ENCODE peak calls at places on chromosome 6, in four cellular contexts. D is HepG2, B is endothelial cell of umbilical vein, U is K562. I is an unnamed sample.

GRCh38 chr6:64010010-64010409 is 374.4 kb downstream of the PHF3 start:
- DNase-seq in B (no peak), D (no peak), U (no peak), I (no peak)

GRCh38 chr6:73027691-73028090 is 197.6 kb downstream of the KHDC1L start:
- DNase-seq in D (no peak), U (no peak), B (no peak), I (no peak)

GRCh38 chr6:15308445-15309213 is 62.8 kb downstream of the JARID2 start:
- DNase-seq in U (no peak), B (peak), D (no peak), I (no peak)

GRCh38 chr6:144377586-144377985 is 92.5 kb downstream of the UTRN start:
- DNase-seq in D (no peak), B (peak), U (no peak), I (no peak)

GRCh38 chr6:144912474-144912873 is 627.3 kb downstream of the UTRN start:
- DNase-seq in D (no peak), U (no peak), B (peak), I (no peak)

GRCh38 chr6:11354019-11354418 is 121.6 kb upstream of the NEDD9 start:
- DNase-seq in U (no peak), D (no peak), B (peak), I (no peak)

GRCh38 chr6:123489589-123489988 is 147.2 kb downstream of the TRDN start:
- DNase-seq in D (no peak), U (no peak), B (no peak), I (no peak)

GRCh38 chr6:52929321-52930164 is 20.0 kb upstream of the GSTA3 start:
- DNase-seq in D (peak), U (no peak), B (peak), I (peak)

GRCh38 chr6:34248727-34249468 is at the start of gene SMIM29:
- DNase-seq in U (peak), B (peak), D (peak), I (peak)

GRCh38 chr6:101116337-101116736 is 235.2 kb upstream of the ASCC3 start:
- DNase-seq in D (no peak), B (no peak), U (no peak), I (no peak)

GRCh38 chr6:27448456-27448855 is 24.4 kb downstream of the ZNF184 start:
- DNase-seq in D (no peak), B (no peak), U (no peak), I (no peak)

GRCh38 chr6:28725274-28725809 is 198.4 kb downstream of the TRIM27 start:
- DNase-seq in U (no peak), D (no peak), B (no peak), I (no peak)

GRCh38 chr6:121835662-121836061 is 400.2 kb downstream of the GJA1 start:
- DNase-seq in D (no peak), U (no peak), B (no peak), I (no peak)

GRCh38 chr6:165599596-165600487 is 63.2 kb downstream of the PDE10A start:
- DNase-seq in U (no peak), D (no peak), B (no peak), I (no peak)

GRCh38 chr6:63571382-63571882 is 848 bp upstream of the LOC128125822 start:
- DNase-seq in B (no peak), U (no peak), D (no peak), I (no peak)

GRCh38 chr6:6105472-6106036 is 98.8 kb upstream of the NRN1 start:
- DNase-seq in D (no peak), U (no peak), B (no peak), I (peak)

GRCh38 chr6:119090256-119090655 is 11.8 kb upstream of the FAM184A start:
- DNase-seq in U (no peak), B (no peak), D (no peak), I (no peak)

GRCh38 chr6:31203345-31203979 is 33.0 kb upstream of the POU5F1 start:
- DNase-seq in D (peak), B (no peak), U (no peak), I (peak)

GRCh38 chr6:102717737-102718427 is 1324.4 kb downstream of the GRIK2 start:
- DNase-seq in B (no peak), D (no peak), U (no peak), I (no peak)

GRCh38 chr6:42066156-42066555 is 15.8 kb downstream of the TAF8 start:
- DNase-seq in U (no peak), B (no peak), D (no peak), I (no peak)

GRCh38 chr6:140009286-140009685 is 634.8 kb upstream of the CITED2 start:
- DNase-seq in B (no peak), U (no peak), D (no peak), I (no peak)

GRCh38 chr6:163790296-163790840 is 375.9 kb downstream of the QKI start:
- DNase-seq in D (no peak), B (no peak), U (no peak), I (no peak)

GRCh38 chr6:101114703-101115102 is 233.6 kb upstream of the ASCC3 start:
- DNase-seq in B (no peak), U (no peak), D (peak), I (peak)

GRCh38 chr6:166394036-166394892 is 11.5 kb upstream of the MPC1 start:
- DNase-seq in B (no peak), D (peak), U (no peak), I (no peak)

GRCh38 chr6:166435574-166435973 is 52.8 kb upstream of the MPC1 start:
- DNase-seq in D (no peak), U (no peak), B (no peak), I (no peak)

GRCh38 chr6:71513036-71513435 is 224.4 kb downstream of the OGFRL1 start:
- DNase-seq in D (no peak), U (no peak), B (no peak), I (no peak)

GRCh38 chr6:1379810-1380198 is 9.6 kb upstream of the FOXF2 start:
- DNase-seq in B (no peak), U (no peak), D (no peak), I (no peak)

GRCh38 chr6:1382331-1382882 is 7.0 kb upstream of the FOXF2 start:
- DNase-seq in U (no peak), B (no peak), D (no peak), I (no peak)

GRCh38 chr6:1380625-1381396 is 8.6 kb upstream of the FOXF2 start:
- DNase-seq in B (no peak), D (no peak), U (no peak), I (no peak)

GRCh38 chr6:1382883-1383728 is 6.3 kb upstream of the FOXF2 start:
- DNase-seq in U (no peak), D (no peak), B (no peak), I (no peak)

DNA sequence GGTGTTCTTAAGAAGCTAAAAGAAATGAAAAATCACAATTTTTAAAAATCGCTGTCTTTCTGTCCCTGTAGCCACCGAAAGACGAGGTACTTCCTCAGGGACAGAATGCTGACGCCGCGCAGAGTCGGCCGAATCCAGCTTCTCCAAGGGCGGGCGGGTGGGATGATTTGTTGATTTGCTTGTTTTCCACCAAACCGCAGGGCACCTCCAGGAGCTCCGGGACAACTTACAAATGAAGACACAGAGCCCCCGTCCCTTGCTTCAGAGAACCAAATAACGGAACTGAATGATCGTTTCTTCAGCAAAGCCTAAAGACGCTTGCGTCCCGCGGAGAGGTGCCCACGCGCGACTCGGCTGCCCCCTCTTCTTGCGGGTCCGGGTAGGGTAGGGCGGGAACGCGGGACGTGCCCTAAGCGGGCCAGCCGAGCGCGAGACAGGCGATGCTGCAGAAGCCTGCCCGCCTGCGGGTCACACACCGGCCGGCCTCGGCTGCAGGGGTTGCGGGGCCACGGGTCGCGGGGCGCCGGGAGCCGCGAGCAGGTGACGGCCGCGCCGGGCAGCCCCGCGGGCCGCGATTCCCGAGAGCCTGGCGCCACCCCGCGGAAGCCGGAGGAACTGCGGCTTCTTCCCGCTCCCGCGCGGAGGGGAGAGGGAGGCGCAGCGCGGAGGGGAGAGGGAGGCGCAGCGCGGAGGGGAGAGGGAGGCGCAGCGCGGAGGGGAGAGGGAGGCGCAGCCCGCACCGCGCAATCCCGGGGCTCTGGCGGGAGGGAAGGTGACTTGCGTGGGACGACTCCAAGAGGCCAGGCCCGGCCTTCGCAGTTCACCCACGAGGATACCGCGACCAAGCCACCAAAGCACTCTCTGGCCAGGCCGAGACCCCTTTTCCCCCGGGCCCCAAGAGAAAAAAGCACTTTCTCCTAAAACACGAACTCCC is 7.7 kb upstream of the FOXF2 start:
- DNase-seq in U (peak), D (no peak), B (peak), I (no peak)
- H3K4me2 ChIP-seq in U (no peak), D (peak), B (no peak), I (peak)

GRCh38 chr6:124924333-124924759 is 37.9 kb upstream of the RNF217 start:
- DNase-seq in U (no peak), D (no peak), B (no peak), I (no peak)
- TF ChIP-seq POLR2AphosphoS5 in U (no peak), D (no peak), B (no peak), I (no peak)

GRCh38 chr6:24778121-24778520 is 3.4 kb downstream of the GMNN start:
- DNase-seq in B (no peak), D (no peak), U (no peak), I (no peak)

GRCh38 chr6:24777227-24777626 is 2.5 kb downstream of the GMNN start:
- DNase-seq in U (no peak), B (no peak), D (no peak), I (no peak)

GRCh38 chr6:24775520-24776058 is 852 bp downstream of the GMNN start:
- DNase-seq in D (peak), U (no peak), B (no peak), I (no peak)

GRCh38 chr6:24778878-24779277 is 4.1 kb downstream of the GMNN start:
- DNase-seq in B (no peak), D (no peak), U (no peak), I (no peak)

DNA sequence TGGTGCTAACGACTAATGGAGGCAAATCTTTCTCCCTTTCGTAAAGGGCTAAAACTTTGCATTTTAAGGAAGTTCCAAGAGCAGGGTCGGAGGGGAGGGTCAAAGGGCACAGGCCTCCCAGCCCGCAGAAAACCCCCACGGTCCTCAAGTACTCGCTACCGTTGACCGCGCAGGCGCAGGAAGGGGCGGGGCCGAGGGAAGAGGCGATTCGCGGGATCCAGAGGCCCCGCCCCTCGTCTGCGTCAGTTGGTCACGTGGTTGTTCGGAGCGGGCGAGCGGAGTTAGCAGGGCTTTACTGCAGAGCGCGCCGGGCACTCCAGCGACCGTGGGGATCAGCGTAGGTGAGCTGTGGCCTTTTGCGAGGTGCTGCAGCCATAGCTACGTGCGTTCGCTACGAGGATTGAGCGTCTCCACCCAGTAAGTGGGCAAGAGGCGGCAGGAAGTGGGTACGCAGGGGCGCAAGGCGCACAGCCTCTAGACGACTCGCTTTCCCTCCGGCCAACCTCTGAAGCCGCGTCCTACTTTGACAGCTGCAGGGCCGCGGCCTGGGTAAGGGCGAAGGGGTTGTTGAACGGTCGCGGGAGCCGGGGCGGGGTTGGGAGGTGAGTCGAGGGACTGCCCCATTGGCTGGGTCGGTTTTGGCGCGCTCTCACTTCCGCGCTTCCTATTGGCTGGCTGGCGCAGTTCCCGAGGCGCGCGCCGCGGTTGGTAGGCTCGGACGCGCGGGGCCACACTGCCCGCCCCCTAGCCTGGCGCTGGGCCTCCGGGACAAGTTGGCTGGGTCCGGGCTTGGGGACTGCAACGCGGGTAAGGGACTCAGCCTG is at the start of gene GMNN:
- DNase-seq in B (peak), D (peak), U (peak), I (peak)
- TF ChIP-seq POLR2A in B (peak), D (peak), U (peak), I (peak)

GRCh38 chr6:137688230-137688971 is 178.7 kb upstream of the TNFAIP3 start:
- DNase-seq in B (no peak), U (no peak), D (no peak), I (no peak)

GRCh38 chr6:137690721-137691120 is 176.3 kb upstream of the TNFAIP3 start:
- DNase-seq in D (no peak), U (no peak), B (no peak), I (no peak)

GRCh38 chr6:137689377-137689776 is 177.7 kb upstream of the TNFAIP3 start:
- DNase-seq in U (no peak), D (peak), B (no peak), I (no peak)

GRCh38 chr6:137692308-137692707 is 174.8 kb upstream of the TNFAIP3 start:
- DNase-seq in B (no peak), U (no peak), D (no peak), I (no peak)

DNA sequence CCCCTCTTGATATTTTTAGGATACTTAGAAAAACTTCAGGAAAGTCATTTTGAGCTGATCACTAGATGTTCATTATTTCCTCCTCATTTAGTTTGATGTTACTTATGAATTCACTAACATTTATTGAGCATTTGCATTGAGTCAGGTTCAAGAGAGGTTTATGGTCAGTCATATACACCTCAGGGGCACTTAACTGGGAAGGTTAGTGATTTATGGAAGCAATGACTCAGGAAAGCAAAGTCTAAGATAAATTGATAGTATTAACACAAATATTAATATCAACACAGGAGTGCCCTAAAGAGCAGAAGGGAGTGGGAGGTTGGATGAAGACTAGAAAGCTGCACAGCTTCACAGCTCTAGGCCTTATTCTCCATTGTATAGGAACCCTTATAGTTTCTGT is 177.0 kb upstream of the TNFAIP3 start:
- DNase-seq in D (no peak), B (no peak), U (no peak), I (no peak)
- H3K4me2 ChIP-seq in D (no peak), B (no peak), U (no peak), I (no peak)

DNA sequence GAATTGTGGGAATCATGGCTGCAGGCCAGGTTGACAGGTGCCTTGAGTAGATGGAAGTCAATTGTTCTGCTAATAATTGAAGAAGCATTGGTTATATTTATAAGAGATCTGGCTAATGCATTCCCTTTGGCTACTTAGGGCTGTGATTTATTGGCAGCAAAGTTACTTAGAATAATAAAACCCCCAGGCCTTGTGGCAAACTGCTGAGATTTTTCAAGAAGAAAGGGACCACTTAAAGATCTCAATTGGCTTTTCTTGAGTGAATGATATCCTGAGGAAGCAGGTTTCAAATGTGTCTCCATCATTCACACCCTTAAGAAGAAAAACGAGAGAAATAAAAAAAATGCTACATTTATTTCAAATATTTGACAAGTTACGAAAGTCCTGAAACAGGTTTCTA is 27.4 kb downstream of the DDO start:
- DNase-seq in B (no peak), D (no peak), U (no peak), I (no peak)
- TF ChIP-seq POLR2AphosphoS5 in B (no peak), D (no peak), U (no peak), I (no peak)